ENCODE peak calls at places on chromosome 1, in four cellular contexts. One of them, this sample, is unnamed.

GRCh38 chr1:108877324-108877812 is 583 bp downstream of the GPSM2 start:
- DNase-seq in ACHN: peak
- DNase-seq in activated T-cell treated with anti-CD3 and anti-CD28 coated beads for 24 hours: no peak
- DNase-seq in stimulated activated CD8-positive, alpha-beta memory T cell treated with anti-CD3 and anti-CD28 coated beads, Interleukin-4, amount 100 ng/mL, for 1 hour: no peak
- DNase-seq in this sample: peak

GRCh38 chr1:91742848-91743292 is 143.1 kb downstream of the TGFBR3 start:
- DNase-seq in ACHN: no peak
- DNase-seq in activated T-cell treated with anti-CD3 and anti-CD28 coated beads for 24 hours: no peak
- DNase-seq in stimulated activated CD8-positive, alpha-beta memory T cell treated with anti-CD3 and anti-CD28 coated beads, Interleukin-4, amount 100 ng/mL, for 1 hour: no peak
- DNase-seq in this sample: no peak

GRCh38 chr1:67308136-67308535 is 463 bp downstream of the IL12RB2 start:
- DNase-seq in ACHN: no peak
- DNase-seq in stimulated activated CD8-positive, alpha-beta memory T cell treated with anti-CD3 and anti-CD28 coated beads, Interleukin-4, amount 100 ng/mL, for 1 hour: no peak
- DNase-seq in activated T-cell treated with anti-CD3 and anti-CD28 coated beads for 24 hours: no peak
- DNase-seq in this sample: no peak

GRCh38 chr1:227125929-227126545 is 185.9 kb downstream of the COQ8A start:
- DNase-seq in ACHN: no peak
- DNase-seq in activated T-cell treated with anti-CD3 and anti-CD28 coated beads for 24 hours: no peak
- DNase-seq in stimulated activated CD8-positive, alpha-beta memory T cell treated with anti-CD3 and anti-CD28 coated beads, Interleukin-4, amount 100 ng/mL, for 1 hour: no peak
- DNase-seq in this sample: no peak

GRCh38 chr1:44855742-44856141 is 12.7 kb upstream of the PTCH2 start:
- DNase-seq in ACHN: no peak
- DNase-seq in activated T-cell treated with anti-CD3 and anti-CD28 coated beads for 24 hours: no peak
- DNase-seq in stimulated activated CD8-positive, alpha-beta memory T cell treated with anti-CD3 and anti-CD28 coated beads, Interleukin-4, amount 100 ng/mL, for 1 hour: no peak
- DNase-seq in this sample: no peak

GRCh38 chr1:24142546-24143431 is at the start of gene IL22RA1:
- DNase-seq in ACHN: peak
- DNase-seq in stimulated activated CD8-positive, alpha-beta memory T cell treated with anti-CD3 and anti-CD28 coated beads, Interleukin-4, amount 100 ng/mL, for 1 hour: no peak
- DNase-seq in activated T-cell treated with anti-CD3 and anti-CD28 coated beads for 24 hours: no peak
- DNase-seq in this sample: no peak

GRCh38 chr1:167263784-167264464 is 43.2 kb downstream of the POU2F1 start:
- DNase-seq in activated T-cell treated with anti-CD3 and anti-CD28 coated beads for 24 hours: no peak
- DNase-seq in ACHN: peak
- DNase-seq in stimulated activated CD8-positive, alpha-beta memory T cell treated with anti-CD3 and anti-CD28 coated beads, Interleukin-4, amount 100 ng/mL, for 1 hour: no peak
- DNase-seq in this sample: no peak

GRCh38 chr1:152502496-152503180 is 8.0 kb upstream of the LCE5A start:
- DNase-seq in stimulated activated CD8-positive, alpha-beta memory T cell treated with anti-CD3 and anti-CD28 coated beads, Interleukin-4, amount 100 ng/mL, for 1 hour: no peak
- DNase-seq in ACHN: peak
- DNase-seq in activated T-cell treated with anti-CD3 and anti-CD28 coated beads for 24 hours: no peak
- DNase-seq in this sample: peak